ENCODE peak calls at places on chromosomes 2 and 18, in seven cellular contexts. L, A, I, K, J, N and H are unnamed samples. For H3K36me3, the result is how much of the 10 kb centered on the place peaks cover.

GRCh38 chr2:234593636-234594035 is 96.8 kb upstream of the ARL4C start:
- DNase-seq in A (no peak), L (no peak), K (peak), J (no peak), I (no peak), N (no peak), H (no peak)

GRCh38 chr2:98729652-98730051 is 1.3 kb downstream of the MGAT4A start:
- DNase-seq in J (no peak), N (no peak), I (no peak), L (no peak), K (no peak), A (no peak), H (no peak)

GRCh38 chr2:223058952-223059716 is 7.1 kb downstream of the KCNE4 start:
- DNase-seq in L (no peak), K (peak), N (no peak), A (no peak), J (peak), I (peak), H (no peak)

GRCh38 chr2:36572054-36572751 is 25.8 kb downstream of the FEZ2 start:
- DNase-seq in N (peak), I (no peak), A (no peak), J (no peak), L (no peak), K (no peak), H (no peak)

GRCh38 chr2:109557309-109557708 is 56.5 kb downstream of the SEPTIN10 start:
- DNase-seq in K (no peak), I (no peak), L (no peak), A (no peak), J (no peak), N (no peak), H (no peak)

GRCh38 chr2:8623958-8624591 is 57.8 kb upstream of the ID2 start:
- DNase-seq in A (no peak), J (no peak), I (no peak), N (no peak), L (no peak), K (no peak), H (peak)

GRCh38 chr2:231621051-231621879 is 28.6 kb downstream of the TEX44 start:
- DNase-seq in L (no peak), A (peak), I (no peak), J (peak), K (no peak), N (peak), H (no peak)

GRCh38 chr18:59517446-59518171 is 158.5 kb upstream of the LMAN1 start:
- DNase-seq in L (no peak), N (peak), A (peak), K (peak), I (peak), J (no peak), H (no peak)

GRCh38 chr2:160491922-160492371 is 1.7 kb downstream of the RBMS1 start:
- DNase-seq in N (peak), A (peak), J (no peak), I (peak), L (peak), K (peak), H (no peak)

GRCh38 chr2:43083278-43083677 is 143.1 kb downstream of the ZFP36L2 start:
- DNase-seq in K (no peak), J (no peak), L (no peak), A (no peak), N (no peak), I (no peak), H (peak)

GRCh38 chr18:59238385-59238784 is 18.4 kb downstream of the GRP start:
- DNase-seq in I (no peak), A (no peak), J (no peak), N (no peak), K (no peak), L (no peak), H (no peak)

GRCh38 chr18:41128545-41128944 is 826.5 kb upstream of the PIK3C3 start:
- DNase-seq in N (no peak), J (no peak), I (no peak), L (peak), A (no peak), K (peak), H (no peak)

GRCh38 chr18:24322594-24323136 is 75.0 kb downstream of the OSBPL1A start:
- DNase-seq in A (no peak), K (peak), I (no peak), J (no peak), L (no peak), N (no peak), H (no peak)

GRCh38 chr2:162002623-162003200 is 71.3 kb downstream of the DPP4 start:
- DNase-seq in N (peak), A (no peak), I (no peak), K (no peak), J (no peak), L (no peak), H (no peak)

GRCh38 chr2:85151026-85151425 is 17.8 kb downstream of the TCF7L1 start:
- DNase-seq in J (no peak), N (no peak), L (no peak), A (no peak), K (no peak), I (no peak), H (no peak)

GRCh38 chr2:151347294-151347693 is 10.1 kb upstream of the TNFAIP6 start:
- DNase-seq in J (no peak), L (no peak), N (no peak), I (no peak), K (no peak), A (no peak), H (no peak)

GRCh38 chr18:58392336-58393000 is 236.4 kb downstream of the ALPK2 start:
- DNase-seq in I (no peak), N (peak), J (no peak), L (no peak), A (peak), K (peak), H (no peak)

GRCh38 chr2:174794851-174795374 is 30.6 kb upstream of the CHRNA1 start:
- DNase-seq in K (peak), J (no peak), N (no peak), I (no peak), L (no peak), A (no peak), H (no peak)

GRCh38 chr2:110211938-110212858 is at the start of gene MTLN:
- DNase-seq in K (peak), L (peak), A (peak), N (peak), J (peak), I (peak), H (peak)

GRCh38 chr18:61549889-61550288 is 216.7 kb downstream of the CDH20 start:
- DNase-seq in N (no peak), A (no peak), J (no peak), K (no peak), I (no peak), L (no peak), H (no peak)

GRCh38 chr2:41966431-41966893 is 81.4 kb upstream of the PKDCC start:
- DNase-seq in L (peak), A (peak), I (peak), K (peak), N (no peak), J (peak), H (peak)

GRCh38 chr2:119605096-119605495 is 60.8 kb downstream of the CFAP221 start:
- DNase-seq in K (no peak), A (no peak), I (no peak), J (no peak), L (no peak), N (no peak), H (no peak)

GRCh38 chr2:46134531-46135229 is 162.5 kb upstream of the EPAS1 start:
- DNase-seq in L (peak), A (no peak), J (no peak), N (no peak), I (no peak), K (no peak), H (peak)

GRCh38 chr18:5543036-5543671 is 643 bp downstream of the EPB41L3 start:
- DNase-seq in I (no peak), K (no peak), J (no peak), L (no peak), N (peak), A (peak), H (peak)

GRCh38 chr2:74549685-74549971 is 4.1 kb downstream of the LOXL3 start:
- DNase-seq in I (no peak), K (no peak), J (no peak), L (no peak), A (no peak), N (no peak), H (no peak)
- H3K9ac ChIP-seq in I (no peak), K (no peak), J (peak), L (peak), A (no peak), N (no peak), H (no peak)

GRCh38 chr2:238260879-238261278 is 21.0 kb upstream of the HES6 start:
- DNase-seq in N (no peak), I (peak), J (no peak), K (no peak), L (no peak), A (no peak), H (peak)
- H3K4me3 ChIP-seq in N (no peak), I (no peak), J (no peak), K (no peak), L (no peak), A (no peak), H (no peak)

DNA sequence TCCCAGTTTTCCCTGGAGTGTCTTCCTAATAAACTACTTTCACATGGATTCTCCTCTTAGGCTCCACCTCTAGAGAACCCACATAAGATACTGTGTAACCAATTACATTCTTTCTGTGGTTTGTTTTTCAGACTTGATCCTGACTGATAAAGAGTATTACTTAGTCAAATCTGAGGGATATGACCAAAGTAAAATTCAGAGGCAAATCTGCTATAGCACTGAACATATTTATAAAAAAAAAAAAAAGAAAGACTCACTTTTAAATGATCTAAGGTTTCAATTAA is 13.9 kb downstream of the CKAP2L start:
- DNase-seq in J (no peak), I (no peak), K (peak), A (no peak), N (no peak), L (no peak), H (no peak)
- H3K36me3 ChIP-seq in J (under half), I (under half), K (under half), A (half or more), N (under half), L (under half), H (under half)

GRCh38 chr2:115160523-115161521 is 718.4 kb downstream of the DPP10 start:
- DNase-seq in A (peak), J (peak), I (peak), N (peak), L (no peak), K (no peak), H (no peak)
- H3K9ac ChIP-seq in A (no peak), J (no peak), I (no peak), N (no peak), L (no peak), K (no peak), H (no peak)

DNA sequence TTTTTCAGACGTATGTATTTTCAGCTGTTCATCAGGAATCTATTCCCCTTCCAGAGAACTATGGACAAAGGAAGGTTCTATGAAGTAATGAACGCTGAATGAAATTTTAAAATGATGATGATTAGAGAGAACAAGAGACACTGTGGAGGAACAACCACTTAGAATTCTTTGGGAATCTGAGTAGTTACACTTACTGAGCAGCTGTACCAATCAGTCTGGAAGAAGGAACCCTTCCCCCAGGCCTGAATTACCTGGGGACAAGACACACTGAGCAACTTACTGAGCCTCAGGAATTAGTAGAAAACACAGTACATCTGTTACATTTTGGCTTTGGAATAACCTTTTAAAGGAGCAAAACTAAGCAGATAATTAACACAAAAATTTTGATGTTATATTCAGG is 1.9 kb downstream of the MSTN start:
- DNase-seq in N (no peak), A (no peak), I (no peak), J (no peak), K (no peak), L (no peak), H (no peak)
- H3K4me3 ChIP-seq in N (no peak), A (no peak), I (no peak), J (no peak), K (no peak), L (no peak), H (no peak)

GRCh38 chr18:48789259-48789812 is 161.4 kb downstream of the SMAD7 start:
- DNase-seq in I (no peak), L (no peak), N (no peak), A (no peak), J (no peak), K (no peak), H (no peak)

GRCh38 chr18:48792141-48792540 is 158.6 kb downstream of the SMAD7 start:
- DNase-seq in K (no peak), N (no peak), I (no peak), J (no peak), L (no peak), A (peak), H (no peak)

GRCh38 chr18:48791636-48792105 is 159.1 kb downstream of the SMAD7 start:
- DNase-seq in A (peak), K (no peak), L (no peak), N (no peak), I (no peak), J (no peak), H (no peak)

GRCh38 chr18:48790869-48791635 is 159.7 kb downstream of the SMAD7 start:
- DNase-seq in I (no peak), J (no peak), A (peak), K (no peak), N (no peak), L (no peak), H (peak)

GRCh38 chr18:48790226-48790863 is 160.4 kb downstream of the SMAD7 start:
- DNase-seq in I (no peak), K (no peak), N (no peak), A (peak), J (no peak), L (no peak), H (peak)
- H3K36me3 ChIP-seq in I (under half), K (under half), N (under half), A (under half), J (under half), L (under half), H (under half)

DNA sequence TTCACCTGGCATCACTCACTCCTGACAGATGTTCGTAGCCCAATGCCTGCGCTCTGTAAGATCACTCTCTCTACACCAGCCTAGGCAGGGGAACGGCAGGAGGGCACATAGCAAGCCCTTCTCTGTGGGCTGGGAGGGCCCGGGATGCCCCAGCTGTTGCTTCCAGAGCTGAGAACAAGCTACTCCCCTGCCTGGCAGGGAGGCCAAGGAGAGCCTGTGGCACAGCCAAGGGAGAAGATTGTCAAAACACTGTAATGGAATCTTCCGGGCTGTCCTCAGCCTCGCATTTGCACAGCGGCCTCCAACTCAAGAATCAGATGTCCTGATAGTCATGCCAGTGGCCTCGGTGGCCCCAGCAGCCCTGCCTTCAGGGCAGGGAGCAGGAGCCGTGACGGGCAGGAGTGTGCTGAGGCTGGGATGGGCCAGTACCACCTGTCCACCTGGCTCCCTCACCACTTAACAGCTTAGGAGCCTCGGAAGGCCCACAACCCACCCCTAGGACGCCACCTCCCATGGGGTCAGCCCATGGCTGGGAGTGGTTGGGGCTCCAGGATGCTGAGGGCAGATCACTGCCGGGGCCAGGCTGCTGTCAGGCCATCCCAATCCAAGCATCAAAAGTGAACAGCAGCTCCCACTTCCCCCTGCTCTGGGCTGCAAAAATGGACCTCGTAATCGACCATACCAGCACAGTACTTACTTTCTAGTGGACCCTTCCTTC is 21.9 kb upstream of the SLC35F6 start:
- DNase-seq in L (no peak), K (no peak), I (no peak), A (no peak), N (no peak), J (no peak), H (peak)
- H3K9ac ChIP-seq in L (no peak), K (no peak), I (no peak), A (no peak), N (no peak), J (no peak), H (no peak)

GRCh38 chr2:65019010-65019409 is 29.8 kb downstream of the SLC1A4 start:
- DNase-seq in N (no peak), J (no peak), I (no peak), L (no peak), K (no peak), A (no peak), H (no peak)

GRCh38 chr2:65018141-65018582 is 29.0 kb downstream of the SLC1A4 start:
- DNase-seq in K (no peak), L (no peak), J (no peak), A (no peak), I (no peak), N (no peak), H (no peak)

GRCh38 chr2:65017335-65017734 is 28.1 kb downstream of the SLC1A4 start:
- DNase-seq in L (no peak), N (peak), A (peak), J (no peak), I (no peak), K (no peak), H (no peak)

GRCh38 chr2:65015731-65016130 is 26.5 kb downstream of the SLC1A4 start:
- DNase-seq in N (peak), A (no peak), K (no peak), I (no peak), J (no peak), L (no peak), H (no peak)

GRCh38 chr2:65016789-65017188 is 27.6 kb downstream of the SLC1A4 start:
- DNase-seq in L (no peak), N (no peak), J (no peak), A (no peak), I (no peak), K (no peak), H (no peak)
- H3K4me3 ChIP-seq in L (no peak), N (no peak), J (no peak), A (no peak), I (no peak), K (no peak), H (no peak)

DNA sequence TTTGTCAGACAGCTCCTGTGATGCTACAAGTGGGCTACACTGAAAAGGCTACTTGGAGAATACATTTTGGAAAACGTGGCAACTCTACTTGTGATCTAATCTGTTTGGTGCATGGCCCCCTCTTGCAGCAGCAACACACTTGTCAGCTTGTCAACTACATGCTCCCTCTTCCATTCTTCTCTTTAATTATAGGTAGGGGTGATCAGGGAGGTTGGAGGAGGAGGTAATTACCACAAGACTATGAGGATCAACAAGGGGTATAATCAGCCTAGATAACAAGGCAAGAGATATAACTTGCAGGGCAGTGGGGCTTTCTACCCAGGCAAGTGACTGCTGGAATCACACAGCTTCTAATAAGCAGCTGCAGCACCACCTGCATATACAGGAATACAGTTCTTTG is 104.9 kb downstream of the ACVR1 start:
- DNase-seq in A (no peak), N (no peak), J (no peak), L (no peak), I (no peak), K (no peak), H (no peak)
- H3K36me3 ChIP-seq in A (half or more), N (under half), J (under half), L (under half), I (under half), K (under half), H (under half)